ENCODE peak calls at places on chromosomes 13 and 19, in ten cellular contexts. One of them, this sample, is unnamed.

GRCh38 chr19:2969104-2969504 is 8.3 kb upstream of the TLE6 start:
- DNase-seq in CD4-positive, alpha-beta T cell: no peak
- DNase-seq in kidney epithelial cell: no peak
- DNase-seq in brain microvascular endothelial cell: no peak
- DNase-seq in activated CD8-positive, alpha-beta T cell treated with anti-CD3 and anti-CD28 coated beads for 36 hours: no peak
- DNase-seq in tibial artery: no peak
- DNase-seq in Calu3: no peak
- DNase-seq in adrenal gland: peak; percentile 72
- DNase-seq in tibial nerve: peak; percentile 48
- DNase-seq in GM23338: no peak
- DNase-seq in this sample: no peak

GRCh38 chr13:25973085-25973484 is 78.7 kb downstream of the SHISA2 start:
- DNase-seq in CD4-positive, alpha-beta T cell: no peak
- DNase-seq in kidney epithelial cell: no peak
- DNase-seq in brain microvascular endothelial cell: no peak
- DNase-seq in activated CD8-positive, alpha-beta T cell treated with anti-CD3 and anti-CD28 coated beads for 36 hours: no peak
- DNase-seq in tibial artery: no peak
- DNase-seq in Calu3: no peak
- DNase-seq in adrenal gland: no peak
- DNase-seq in tibial nerve: no peak
- DNase-seq in GM23338: peak; percentile 33
- DNase-seq in this sample: no peak

GRCh38 chr13:42617262-42617661 is 43.3 kb downstream of the TNFSF11 start:
- DNase-seq in CD4-positive, alpha-beta T cell: no peak
- DNase-seq in kidney epithelial cell: no peak
- DNase-seq in brain microvascular endothelial cell: no peak
- DNase-seq in activated CD8-positive, alpha-beta T cell treated with anti-CD3 and anti-CD28 coated beads for 36 hours: no peak
- DNase-seq in tibial artery: no peak
- DNase-seq in Calu3: no peak
- DNase-seq in adrenal gland: no peak
- DNase-seq in tibial nerve: no peak
- DNase-seq in GM23338: no peak
- DNase-seq in this sample: no peak

GRCh38 chr13:49356224-49356623 is 87.6 kb downstream of the CAB39L start:
- DNase-seq in CD4-positive, alpha-beta T cell: no peak
- DNase-seq in kidney epithelial cell: peak; percentile 79
- DNase-seq in brain microvascular endothelial cell: peak; percentile 80
- DNase-seq in activated CD8-positive, alpha-beta T cell treated with anti-CD3 and anti-CD28 coated beads for 36 hours: no peak
- DNase-seq in tibial artery: no peak
- DNase-seq in Calu3: no peak
- DNase-seq in adrenal gland: peak; percentile 31
- DNase-seq in tibial nerve: no peak
- DNase-seq in GM23338: no peak
- DNase-seq in this sample: no peak

GRCh38 chr19:28022506-28022905 is 1190.4 kb downstream of the UQCRFS1 start:
- DNase-seq in CD4-positive, alpha-beta T cell: no peak
- DNase-seq in kidney epithelial cell: no peak
- DNase-seq in brain microvascular endothelial cell: no peak
- DNase-seq in activated CD8-positive, alpha-beta T cell treated with anti-CD3 and anti-CD28 coated beads for 36 hours: no peak
- DNase-seq in tibial artery: no peak
- DNase-seq in Calu3: no peak
- DNase-seq in adrenal gland: no peak
- DNase-seq in tibial nerve: no peak
- DNase-seq in GM23338: no peak
- DNase-seq in this sample: no peak

GRCh38 chr19:4051175-4052101 is 15.3 kb downstream of the ZBTB7A start:
- DNase-seq in CD4-positive, alpha-beta T cell: no peak
- DNase-seq in kidney epithelial cell: no peak
- DNase-seq in brain microvascular endothelial cell: peak; percentile 31
- DNase-seq in activated CD8-positive, alpha-beta T cell treated with anti-CD3 and anti-CD28 coated beads for 36 hours: peak; percentile 77
- DNase-seq in tibial artery: no peak
- DNase-seq in Calu3: peak; percentile 69
- DNase-seq in adrenal gland: peak; percentile 76
- DNase-seq in tibial nerve: no peak
- DNase-seq in GM23338: no peak
- DNase-seq in this sample: no peak

GRCh38 chr13:35888327-35888940 is 242.7 kb downstream of the DCLK1 start:
- DNase-seq in CD4-positive, alpha-beta T cell: no peak
- DNase-seq in kidney epithelial cell: no peak
- DNase-seq in brain microvascular endothelial cell: no peak
- DNase-seq in activated CD8-positive, alpha-beta T cell treated with anti-CD3 and anti-CD28 coated beads for 36 hours: no peak
- DNase-seq in tibial artery: no peak
- DNase-seq in Calu3: no peak
- DNase-seq in adrenal gland: no peak
- DNase-seq in tibial nerve: no peak
- DNase-seq in GM23338: no peak
- DNase-seq in this sample: no peak

GRCh38 chr19:588093-588742 is 1.5 kb upstream of the HCN2 start:
- DNase-seq in CD4-positive, alpha-beta T cell: peak; percentile 46
- DNase-seq in kidney epithelial cell: no peak
- DNase-seq in brain microvascular endothelial cell: peak; percentile 77
- DNase-seq in activated CD8-positive, alpha-beta T cell treated with anti-CD3 and anti-CD28 coated beads for 36 hours: peak; percentile 84
- DNase-seq in tibial artery: no peak
- DNase-seq in Calu3: peak; percentile 75
- DNase-seq in adrenal gland: peak; percentile 92
- DNase-seq in tibial nerve: no peak
- DNase-seq in GM23338: peak; percentile 92
- DNase-seq in this sample: no peak

GRCh38 chr13:112183544-112184145 is 116.7 kb downstream of the SOX1 start:
- DNase-seq in CD4-positive, alpha-beta T cell: no peak
- DNase-seq in kidney epithelial cell: no peak
- DNase-seq in brain microvascular endothelial cell: no peak
- DNase-seq in activated CD8-positive, alpha-beta T cell treated with anti-CD3 and anti-CD28 coated beads for 36 hours: no peak
- DNase-seq in tibial artery: no peak
- DNase-seq in Calu3: no peak
- DNase-seq in adrenal gland: no peak
- DNase-seq in tibial nerve: no peak
- DNase-seq in GM23338: no peak
- DNase-seq in this sample: no peak

GRCh38 chr19:50728084-50728737 is 5.0 kb downstream of the CLEC11A start:
- DNase-seq in CD4-positive, alpha-beta T cell: no peak
- DNase-seq in kidney epithelial cell: peak; percentile 39
- DNase-seq in brain microvascular endothelial cell: peak; percentile 63
- DNase-seq in activated CD8-positive, alpha-beta T cell treated with anti-CD3 and anti-CD28 coated beads for 36 hours: peak; percentile 96
- DNase-seq in tibial artery: peak; percentile 53
- DNase-seq in Calu3: no peak
- DNase-seq in adrenal gland: peak; percentile 84
- DNase-seq in tibial nerve: peak; percentile 62
- DNase-seq in GM23338: peak; percentile 99
- DNase-seq in this sample: peak; percentile 39

GRCh38 chr19:43713208-43713607 is 2.7 kb upstream of the IRGC start:
- DNase-seq in CD4-positive, alpha-beta T cell: no peak
- DNase-seq in kidney epithelial cell: no peak
- DNase-seq in brain microvascular endothelial cell: no peak
- DNase-seq in activated CD8-positive, alpha-beta T cell treated with anti-CD3 and anti-CD28 coated beads for 36 hours: no peak
- DNase-seq in tibial artery: no peak
- DNase-seq in Calu3: no peak
- DNase-seq in adrenal gland: no peak
- DNase-seq in tibial nerve: no peak
- DNase-seq in GM23338: no peak
- DNase-seq in this sample: no peak

GRCh38 chr13:27182844-27183497 is 11.4 kb upstream of the USP12 start:
- DNase-seq in CD4-positive, alpha-beta T cell: no peak
- DNase-seq in kidney epithelial cell: peak; percentile 67
- DNase-seq in brain microvascular endothelial cell: peak; percentile 92
- DNase-seq in activated CD8-positive, alpha-beta T cell treated with anti-CD3 and anti-CD28 coated beads for 36 hours: no peak
- DNase-seq in tibial artery: peak; percentile 75
- DNase-seq in Calu3: peak; percentile 60
- DNase-seq in adrenal gland: peak; percentile 87
- DNase-seq in tibial nerve: peak; percentile 28
- DNase-seq in GM23338: no peak
- DNase-seq in this sample: no peak

GRCh38 chr13:73060251-73061160 is 1.7 kb downstream of the KLF5 start:
- DNase-seq in CD4-positive, alpha-beta T cell: no peak
- DNase-seq in kidney epithelial cell: no peak
- DNase-seq in brain microvascular endothelial cell: peak; percentile 64
- DNase-seq in activated CD8-positive, alpha-beta T cell treated with anti-CD3 and anti-CD28 coated beads for 36 hours: no peak
- DNase-seq in tibial artery: peak; percentile 23
- DNase-seq in Calu3: no peak
- DNase-seq in adrenal gland: no peak
- DNase-seq in tibial nerve: no peak
- DNase-seq in GM23338: no peak
- DNase-seq in this sample: no peak
- TF ChIP-seq CTCF in CD4-positive, alpha-beta T cell: no peak
- TF ChIP-seq CTCF in kidney epithelial cell: no peak
- TF ChIP-seq CTCF in brain microvascular endothelial cell: no peak
- TF ChIP-seq CTCF in activated CD8-positive, alpha-beta T cell treated with anti-CD3 and anti-CD28 coated beads for 36 hours: no peak
- TF ChIP-seq CTCF in tibial artery: no peak
- TF ChIP-seq CTCF in Calu3: no peak
- TF ChIP-seq CTCF in adrenal gland: no peak
- TF ChIP-seq CTCF in tibial nerve: no peak
- TF ChIP-seq CTCF in GM23338: no peak
- TF ChIP-seq CTCF in this sample: no peak

GRCh38 chr13:20441879-20442278 is 83.8 kb downstream of the CRYL1 start:
- DNase-seq in CD4-positive, alpha-beta T cell: no peak
- DNase-seq in kidney epithelial cell: no peak
- DNase-seq in brain microvascular endothelial cell: no peak
- DNase-seq in activated CD8-positive, alpha-beta T cell treated with anti-CD3 and anti-CD28 coated beads for 36 hours: no peak
- DNase-seq in tibial artery: no peak
- DNase-seq in Calu3: peak; percentile 10
- DNase-seq in adrenal gland: no peak
- DNase-seq in tibial nerve: no peak
- DNase-seq in GM23338: peak; percentile 21
- DNase-seq in this sample: no peak
- TF ChIP-seq CTCF in CD4-positive, alpha-beta T cell: no peak
- TF ChIP-seq CTCF in kidney epithelial cell: no peak
- TF ChIP-seq CTCF in brain microvascular endothelial cell: no peak
- TF ChIP-seq CTCF in activated CD8-positive, alpha-beta T cell treated with anti-CD3 and anti-CD28 coated beads for 36 hours: no peak
- TF ChIP-seq CTCF in tibial artery: no peak
- TF ChIP-seq CTCF in Calu3: no peak
- TF ChIP-seq CTCF in adrenal gland: no peak
- TF ChIP-seq CTCF in tibial nerve: no peak
- TF ChIP-seq CTCF in GM23338: no peak
- TF ChIP-seq CTCF in this sample: no peak

GRCh38 chr19:10769533-10770491 is 51.9 kb downstream of the DNM2 start:
- DNase-seq in CD4-positive, alpha-beta T cell: no peak
- DNase-seq in kidney epithelial cell: no peak
- DNase-seq in brain microvascular endothelial cell: no peak
- DNase-seq in activated CD8-positive, alpha-beta T cell treated with anti-CD3 and anti-CD28 coated beads for 36 hours: peak; percentile 35
- DNase-seq in tibial artery: peak; percentile 68
- DNase-seq in Calu3: no peak
- DNase-seq in adrenal gland: peak; percentile 89
- DNase-seq in tibial nerve: peak; percentile 54
- DNase-seq in GM23338: peak; percentile 39
- DNase-seq in this sample: no peak
- TF ChIP-seq CTCF in CD4-positive, alpha-beta T cell: peak; percentile 41
- TF ChIP-seq CTCF in kidney epithelial cell: peak; percentile 17
- TF ChIP-seq CTCF in brain microvascular endothelial cell: peak; percentile 56
- TF ChIP-seq CTCF in activated CD8-positive, alpha-beta T cell treated with anti-CD3 and anti-CD28 coated beads for 36 hours: no peak
- TF ChIP-seq CTCF in tibial artery: peak; percentile 30
- TF ChIP-seq CTCF in Calu3: no peak
- TF ChIP-seq CTCF in adrenal gland: peak; percentile 61
- TF ChIP-seq CTCF in tibial nerve: no peak
- TF ChIP-seq CTCF in GM23338: peak; percentile 36
- TF ChIP-seq CTCF in this sample: no peak

GRCh38 chr19:34237939-34238338 is 16.4 kb upstream of the GARRE1 start:
- DNase-seq in CD4-positive, alpha-beta T cell: no peak
- DNase-seq in kidney epithelial cell: no peak
- DNase-seq in brain microvascular endothelial cell: no peak
- DNase-seq in activated CD8-positive, alpha-beta T cell treated with anti-CD3 and anti-CD28 coated beads for 36 hours: no peak
- DNase-seq in tibial artery: no peak
- DNase-seq in Calu3: no peak
- DNase-seq in adrenal gland: no peak
- DNase-seq in tibial nerve: no peak
- DNase-seq in GM23338: no peak
- DNase-seq in this sample: no peak

GRCh38 chr19:34244611-34245299 is 9.6 kb upstream of the GARRE1 start:
- DNase-seq in CD4-positive, alpha-beta T cell: no peak
- DNase-seq in kidney epithelial cell: no peak
- DNase-seq in brain microvascular endothelial cell: no peak
- DNase-seq in activated CD8-positive, alpha-beta T cell treated with anti-CD3 and anti-CD28 coated beads for 36 hours: no peak
- DNase-seq in tibial artery: no peak
- DNase-seq in Calu3: no peak
- DNase-seq in adrenal gland: no peak
- DNase-seq in tibial nerve: no peak
- DNase-seq in GM23338: no peak
- DNase-seq in this sample: no peak

GRCh38 chr19:34237283-34237682 is 17.1 kb upstream of the GARRE1 start:
- DNase-seq in CD4-positive, alpha-beta T cell: no peak
- DNase-seq in kidney epithelial cell: no peak
- DNase-seq in brain microvascular endothelial cell: no peak
- DNase-seq in activated CD8-positive, alpha-beta T cell treated with anti-CD3 and anti-CD28 coated beads for 36 hours: no peak
- DNase-seq in tibial artery: no peak
- DNase-seq in Calu3: no peak
- DNase-seq in adrenal gland: no peak
- DNase-seq in tibial nerve: no peak
- DNase-seq in GM23338: no peak
- DNase-seq in this sample: no peak

GRCh38 chr19:34243876-34244578 is 10.3 kb upstream of the GARRE1 start:
- DNase-seq in CD4-positive, alpha-beta T cell: no peak
- DNase-seq in kidney epithelial cell: no peak
- DNase-seq in brain microvascular endothelial cell: no peak
- DNase-seq in activated CD8-positive, alpha-beta T cell treated with anti-CD3 and anti-CD28 coated beads for 36 hours: no peak
- DNase-seq in tibial artery: no peak
- DNase-seq in Calu3: no peak
- DNase-seq in adrenal gland: no peak
- DNase-seq in tibial nerve: no peak
- DNase-seq in GM23338: no peak
- DNase-seq in this sample: no peak

GRCh38 chr19:34241513-34242337 is 12.6 kb upstream of the GARRE1 start:
- DNase-seq in CD4-positive, alpha-beta T cell: peak; percentile 8
- DNase-seq in kidney epithelial cell: no peak
- DNase-seq in brain microvascular endothelial cell: no peak
- DNase-seq in activated CD8-positive, alpha-beta T cell treated with anti-CD3 and anti-CD28 coated beads for 36 hours: peak; percentile 39
- DNase-seq in tibial artery: no peak
- DNase-seq in Calu3: peak; percentile 92
- DNase-seq in adrenal gland: no peak
- DNase-seq in tibial nerve: no peak
- DNase-seq in GM23338: peak; percentile 93
- DNase-seq in this sample: no peak
- TF ChIP-seq CTCF in CD4-positive, alpha-beta T cell: no peak
- TF ChIP-seq CTCF in kidney epithelial cell: peak; percentile 77
- TF ChIP-seq CTCF in brain microvascular endothelial cell: peak; percentile 64
- TF ChIP-seq CTCF in activated CD8-positive, alpha-beta T cell treated with anti-CD3 and anti-CD28 coated beads for 36 hours: no peak
- TF ChIP-seq CTCF in tibial artery: no peak
- TF ChIP-seq CTCF in Calu3: peak; percentile 86
- TF ChIP-seq CTCF in adrenal gland: no peak
- TF ChIP-seq CTCF in tibial nerve: peak; percentile 20
- TF ChIP-seq CTCF in GM23338: peak; percentile 80
- TF ChIP-seq CTCF in this sample: no peak

DNA sequence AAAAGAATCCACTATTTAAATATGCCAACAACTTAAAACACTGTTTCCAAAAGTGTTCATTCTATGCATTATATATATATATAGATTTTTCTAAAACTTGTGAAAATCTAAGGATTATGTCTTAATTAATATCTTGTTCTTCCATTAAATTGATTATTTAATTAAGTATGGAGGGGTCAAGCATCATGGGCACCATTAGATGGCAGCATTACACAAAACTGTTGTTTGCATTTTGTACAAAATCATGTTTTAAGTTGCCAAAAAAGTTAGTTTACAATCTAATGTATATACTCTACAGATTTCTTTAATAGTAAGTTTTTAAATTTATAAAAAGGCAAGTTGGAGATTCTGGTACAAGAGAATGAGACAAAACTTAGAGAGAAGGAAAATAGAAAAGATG is 213.2 kb upstream of the EDNRB start:
- DNase-seq in CD4-positive, alpha-beta T cell: no peak
- DNase-seq in kidney epithelial cell: no peak
- DNase-seq in brain microvascular endothelial cell: no peak
- DNase-seq in activated CD8-positive, alpha-beta T cell treated with anti-CD3 and anti-CD28 coated beads for 36 hours: no peak
- DNase-seq in tibial artery: no peak
- DNase-seq in Calu3: no peak
- DNase-seq in adrenal gland: no peak
- DNase-seq in tibial nerve: no peak
- DNase-seq in GM23338: no peak
- DNase-seq in this sample: no peak
- TF ChIP-seq CTCF in CD4-positive, alpha-beta T cell: peak; percentile 3
- TF ChIP-seq CTCF in kidney epithelial cell: peak; percentile 41
- TF ChIP-seq CTCF in brain microvascular endothelial cell: peak; percentile 56
- TF ChIP-seq CTCF in activated CD8-positive, alpha-beta T cell treated with anti-CD3 and anti-CD28 coated beads for 36 hours: no peak
- TF ChIP-seq CTCF in tibial artery: no peak
- TF ChIP-seq CTCF in Calu3: no peak
- TF ChIP-seq CTCF in adrenal gland: no peak
- TF ChIP-seq CTCF in tibial nerve: no peak
- TF ChIP-seq CTCF in GM23338: peak; percentile 55
- TF ChIP-seq CTCF in this sample: no peak